ENCODE peak calls at places on chromosomes 13 and 19, in eight cellular contexts. R is ascending aorta; D is germinal center; A is upper lobe of right lung; P is fibroblast of lung; Q is stimulated activated CD8-positive, alpha-beta memory T cell treated with anti-CD3 and anti-CD28 coated beads, Interleukin-12 subunit alpha, Interleukin-12 subunit beta, amount 100 ng/mL, for 4 hours; U is activated CD4-positive, alpha-beta T cell treated with anti-CD3 and anti-CD28 coated beads, Interleukin-2, amount 50 U/mL, for 48 hours; F is neural progenitor cell. X is an unnamed sample.

GRCh38 chr13:20301391-20302071 is 69.4 kb upstream of the GJB6 start:
- DNase-seq in P (peak), D (no peak), A (no peak), U (no peak), Q (no peak), R (no peak), F (peak), X (no peak)

GRCh38 chr13:94708971-94709614 is 3.3 kb downstream of the SOX21 start:
- DNase-seq in F (no peak), U (no peak), P (no peak), A (no peak), R (no peak), D (no peak), Q (no peak), X (no peak)

GRCh38 chr13:32277838-32278237 is 37.3 kb downstream of the ZAR1L start:
- DNase-seq in Q (no peak), F (no peak), A (no peak), U (no peak), R (no peak), D (no peak), P (no peak), X (no peak)

GRCh38 chr19:58579473-58580142 is 6.5 kb upstream of the MZF1 start:
- DNase-seq in F (no peak), U (no peak), D (no peak), R (peak), Q (no peak), P (no peak), A (peak), X (peak)

GRCh38 chr19:10353793-10354391 is 14.5 kb upstream of the ICAM3 start:
- DNase-seq in A (no peak), R (no peak), U (peak), P (peak), Q (no peak), D (no peak), F (peak), X (no peak)

GRCh38 chr19:43755256-43755801 is 567 bp upstream of the SMG9 start:
- DNase-seq in R (peak), F (peak), A (peak), U (peak), D (peak), P (peak), Q (peak), X (peak)

GRCh38 chr19:34962945-34963530 is 991 bp downstream of the ZNF792 start:
- DNase-seq in U (no peak), F (no peak), A (no peak), D (no peak), Q (no peak), R (no peak), P (no peak), X (no peak)

GRCh38 chr19:36605101-36605838 is at the start of gene ZNF382:
- DNase-seq in U (peak), D (peak), Q (peak), P (peak), R (peak), A (peak), F (peak), X (peak)

GRCh38 chr13:47680752-47681151 is 320.3 kb downstream of the SUCLA2 start:
- DNase-seq in R (no peak), U (no peak), D (no peak), F (no peak), P (peak), A (no peak), Q (no peak), X (no peak)

GRCh38 chr13:41075034-41075433 is 13.7 kb downstream of the WBP4 start:
- DNase-seq in P (peak), Q (no peak), D (peak), U (no peak), F (peak), R (no peak), A (no peak), X (peak)

GRCh38 chr19:49512970-49513745 is 697 bp downstream of the FCGRT start:
- DNase-seq in Q (no peak), U (no peak), P (no peak), F (peak), R (no peak), A (peak), D (peak), X (no peak)

GRCh38 chr19:15428956-15429824 is 10.4 kb upstream of the AKAP8L start:
- DNase-seq in U (no peak), Q (no peak), A (no peak), R (no peak), P (no peak), D (no peak), F (no peak), X (no peak)

GRCh38 chr13:61286148-61286745 is 129.4 kb downstream of the PCDH20 start:
- DNase-seq in P (no peak), Q (no peak), R (no peak), F (peak), D (no peak), U (no peak), A (no peak), X (no peak)

GRCh38 chr19:21358768-21359451 is at the start of gene ZNF738:
- DNase-seq in Q (peak), R (peak), P (peak), A (peak), U (peak), D (peak), F (peak), X (peak)

GRCh38 chr19:932647-933552 is 7.1 kb downstream of the ARID3A start:
- DNase-seq in A (peak), U (no peak), Q (no peak), P (peak), F (peak), D (no peak), R (peak), X (no peak)

X was measured in prostate gland.